ENCODE peak calls at places on chromosomes 12 and 14, in six cellular contexts. I, B, J, Y, T and A are unnamed samples.
A peak's percentile ranks its signal among the peaks of the same experiment; 100 is the strongest.

GRCh38 chr14:68599896-68600620 is 192.8 kb downstream of the ZFP36L1 start:
- DNase-seq in I (peak; percentile 13), B (no peak), J (no peak), Y (no peak), T (no peak), A (no peak)

GRCh38 chr14:101411770-101412169 is 149.5 kb upstream of the DIO3 start:
- DNase-seq in I (no peak), B (no peak), J (no peak), Y (no peak), T (no peak), A (no peak)

GRCh38 chr12:70787612-70788011 is 132.9 kb downstream of the PTPRR start:
- DNase-seq in I (no peak), B (no peak), J (no peak), Y (no peak), T (no peak), A (no peak)

GRCh38 chr12:74689071-74689655 is 151.5 kb downstream of the ATXN7L3B start:
- DNase-seq in I (peak; percentile 53), B (peak; percentile 73), J (peak; percentile 7), Y (peak; percentile 68), T (no peak), A (peak; percentile 6)

GRCh38 chr14:24224618-24225071 is 7.5 kb downstream of the NEDD8 start:
- DNase-seq in I (no peak), B (peak; percentile 91), J (no peak), Y (no peak), T (no peak), A (no peak)

GRCh38 chr12:99386907-99387306 is 260.6 kb upstream of the GARIN6 start:
- DNase-seq in I (no peak), B (peak; percentile 68), J (peak; percentile 13), Y (peak; percentile 46), T (no peak), A (no peak)

GRCh38 chr12:89862511-89863331 is 154.1 kb upstream of the ATP2B1 start:
- DNase-seq in I (no peak), B (peak; percentile 30), J (no peak), Y (no peak), T (no peak), A (peak; percentile 16)

GRCh38 chr12:52010152-52010622 is 3.4 kb downstream of the TAMALIN start:
- DNase-seq in I (no peak), B (peak; percentile 30), J (no peak), Y (peak; percentile 90), T (peak; percentile 89), A (peak; percentile 91)

GRCh38 chr14:64504897-64505771 is 564 bp downstream of the ZBTB1 start:
- DNase-seq in I (peak; percentile 87), B (peak; percentile 92), J (peak; percentile 78), Y (peak; percentile 94), T (peak; percentile 93), A (peak; percentile 90)

GRCh38 chr12:94525951-94526350 is 66.3 kb upstream of the CEP83 start:
- DNase-seq in I (no peak), B (no peak), J (no peak), Y (no peak), T (no peak), A (no peak)

GRCh38 chr14:20415723-20416622 is 2.7 kb upstream of the TEP1 start:
- DNase-seq in I (peak; percentile 38), B (peak; percentile 67), J (peak; percentile 44), Y (peak; percentile 58), T (no peak), A (peak; percentile 70)

GRCh38 chr12:2974560-2974971 is 15.4 kb downstream of the TEAD4 start:
- DNase-seq in I (no peak), B (peak; percentile 35), J (no peak), Y (no peak), T (no peak), A (no peak)

GRCh38 chr14:74417201-74417600 is 8.8 kb downstream of the SYNDIG1L start:
- DNase-seq in I (no peak), B (no peak), J (no peak), Y (no peak), T (no peak), A (no peak)

GRCh38 chr12:89309452-89309802 is 42.9 kb downstream of the DUSP6 start:
- DNase-seq in I (no peak), B (peak; percentile 26), J (no peak), Y (no peak), T (no peak), A (no peak)

GRCh38 chr12:122721057-122721545 is 4.5 kb upstream of the HCAR3 start:
- DNase-seq in I (no peak), B (peak; percentile 9), J (no peak), Y (peak; percentile 48), T (no peak), A (no peak)

GRCh38 chr14:23582906-23583760 is 4.5 kb upstream of the JPH4 start:
- DNase-seq in I (no peak), B (no peak), J (no peak), Y (no peak), T (no peak), A (no peak)

GRCh38 chr14:94540031-94540794 is 21.0 kb upstream of the SERPINA4 start:
- DNase-seq in I (no peak), B (no peak), J (no peak), Y (no peak), T (no peak), A (no peak)

GRCh38 chr12:104414581-104415305 is 42.0 kb upstream of the CHST11 start:
- DNase-seq in I (no peak), B (no peak), J (no peak), Y (no peak), T (no peak), A (no peak)

GRCh38 chr12:89376844-89377243 is 24.5 kb upstream of the DUSP6 start:
- DNase-seq in I (no peak), B (no peak), J (no peak), Y (no peak), T (no peak), A (no peak)

GRCh38 chr12:72273499-72273837 is 1.3 kb downstream of the TRHDE start:
- DNase-seq in I (no peak), B (no peak), J (no peak), Y (no peak), T (no peak), A (no peak)

GRCh38 chr14:22418631-22419030 is 170.4 kb downstream of the DAD1 start:
- DNase-seq in I (no peak), B (no peak), J (no peak), Y (no peak), T (no peak), A (no peak)

GRCh38 chr14:77025744-77026165 is 2.8 kb downstream of the IRF2BPL start:
- DNase-seq in I (peak; percentile 44), B (peak; percentile 61), J (no peak), Y (no peak), T (no peak), A (no peak)

GRCh38 chr12:70609739-70610491 is 27.3 kb downstream of the PTPRB start:
- DNase-seq in I (peak; percentile 35), B (peak; percentile 68), J (peak; percentile 21), Y (peak; percentile 45), T (peak; percentile 78), A (peak; percentile 35)

GRCh38 chr14:21498540-21499526 is 12.3 kb downstream of the METTL3 start:
- DNase-seq in I (peak; percentile 64), B (peak; percentile 70), J (peak; percentile 49), Y (peak; percentile 76), T (no peak), A (peak; percentile 48)